ENCODE peak calls at places on chromosomes 11 and 22, in nine cellular contexts. D, X, E, O, K, V, Z, Q and L are unnamed samples.

GRCh38 chr11:10407055-10407454 is 48.0 kb upstream of the AMPD3 start:
- DNase-seq in Z (peak), Q (no peak), E (no peak), V (no peak), D (no peak), O (peak), X (no peak), K (no peak), L (peak)

GRCh38 chr11:30218278-30218677 is 12.5 kb upstream of the FSHB start:
- DNase-seq in K (no peak), V (no peak), D (no peak), X (no peak), Q (no peak), E (no peak), Z (no peak), O (no peak), L (no peak)

GRCh38 chr22:41659941-41660340 is 28.7 kb downstream of the SNU13 start:
- DNase-seq in D (no peak), O (no peak), E (no peak), X (no peak), K (no peak), Q (no peak), V (no peak), Z (no peak), L (no peak)

GRCh38 chr22:49372530-49373288 is 455.0 kb downstream of the BRD1 start:
- DNase-seq in O (no peak), V (no peak), K (no peak), Q (peak), D (peak), Z (no peak), E (peak), X (no peak), L (peak)

GRCh38 chr11:113974741-113975470 is at the start of gene HTR3A:
- DNase-seq in D (no peak), V (no peak), Z (peak), Q (peak), O (peak), X (no peak), E (peak), K (no peak), L (peak)

GRCh38 chr11:121368504-121368903 is 75.9 kb downstream of the SC5D start:
- DNase-seq in D (no peak), K (no peak), O (no peak), E (no peak), Z (no peak), Q (no peak), V (no peak), X (no peak), L (no peak)

GRCh38 chr22:44628273-44628672 is 73.7 kb upstream of the PRR5 start:
- DNase-seq in E (no peak), D (no peak), O (no peak), K (no peak), X (no peak), Q (peak), V (no peak), Z (no peak), L (no peak)

GRCh38 chr11:108698844-108699642 is 34.2 kb downstream of the DDX10 start:
- DNase-seq in X (peak), K (no peak), Q (no peak), E (no peak), O (peak), Z (peak), D (no peak), V (no peak), L (no peak)

GRCh38 chr11:1401656-1402221 is 12.0 kb downstream of the BRSK2 start:
- DNase-seq in X (peak), Z (peak), Q (peak), E (no peak), K (peak), D (peak), V (no peak), O (peak), L (peak)

GRCh38 chr11:14620027-14620511 is 23.5 kb upstream of the PDE3B start:
- DNase-seq in Z (no peak), D (no peak), V (no peak), Q (no peak), X (no peak), O (peak), E (peak), K (no peak), L (no peak)

GRCh38 chr11:31796523-31797226 is 14.4 kb downstream of the PAX6 start:
- DNase-seq in X (no peak), Q (no peak), Z (no peak), E (no peak), O (no peak), V (no peak), D (no peak), K (no peak), L (no peak)

GRCh38 chr11:64787526-64788320 is 9.4 kb upstream of the SF1 start:
- DNase-seq in D (no peak), Z (peak), V (no peak), O (peak), K (peak), E (no peak), X (peak), Q (peak), L (peak)

GRCh38 chr22:34669001-34669400 is 397.0 kb upstream of the ISX start:
- DNase-seq in Z (peak), E (no peak), K (no peak), D (no peak), V (no peak), X (no peak), Q (no peak), O (no peak), L (no peak)

GRCh38 chr11:116422556-116422955 is 350.2 kb downstream of the BUD13 start:
- DNase-seq in Z (no peak), X (no peak), O (no peak), V (no peak), D (no peak), Q (no peak), E (no peak), K (no peak), L (no peak)

GRCh38 chr22:49687786-49688515 is 139.7 kb downstream of the BRD1 start:
- DNase-seq in Q (peak), X (no peak), O (no peak), E (no peak), Z (no peak), D (no peak), V (no peak), K (no peak), L (no peak)

GRCh38 chr11:74754507-74755255 is 6.0 kb downstream of the RNF169 start:
- DNase-seq in Q (no peak), E (peak), V (no peak), K (no peak), X (peak), Z (peak), O (peak), D (no peak), L (peak)

GRCh38 chr11:43578346-43579170 is 102.0 kb upstream of the HSD17B12 start:
- DNase-seq in K (no peak), E (no peak), Q (no peak), D (no peak), X (peak), V (no peak), Z (peak), O (no peak), L (no peak)